ENCODE peak calls at places on chromosome 22, in ten cellular contexts. One of them, this sample, is unnamed.

GRCh38 chr22:33920927-33921575 is 775 bp upstream of the LARGE1 start:
- DNase-seq in activated T-helper 1 cell treated with anti-CD3 and anti-CD28 coated beads, Interleukin-12 subunit alpha, Interleukin-12 subunit beta, Interleukin-2, Interleukin-4 antibody, amounts not matched to agents 30 ng/mL and 10 ng/mL and 1 ng/mL, durations not matched to agents 14 hours and 24 hours and 36 hours: peak; percentile 69
- DNase-seq in HCEC 1CT: peak; percentile 40
- DNase-seq in epithelial cell of prostate: peak; percentile 79
- DNase-seq in CD8-positive, alpha-beta memory T cell: peak; percentile 66
- DNase-seq in fibroblast of gingiva: peak; percentile 92
- DNase-seq in aorta: peak; percentile 100
- DNase-seq in activated T-cell treated with anti-CD3 and anti-CD28 coated beads for 1 hour: peak; percentile 84
- DNase-seq in A172: peak; percentile 75
- DNase-seq in ovary: peak; percentile 100
- DNase-seq in this sample: peak; percentile 80

GRCh38 chr22:47355388-47355725 is 592.9 kb downstream of the TBC1D22A start:
- DNase-seq in activated T-helper 1 cell treated with anti-CD3 and anti-CD28 coated beads, Interleukin-12 subunit alpha, Interleukin-12 subunit beta, Interleukin-2, Interleukin-4 antibody, amounts not matched to agents 30 ng/mL and 10 ng/mL and 1 ng/mL, durations not matched to agents 14 hours and 24 hours and 36 hours: no peak
- DNase-seq in HCEC 1CT: no peak
- DNase-seq in epithelial cell of prostate: no peak
- DNase-seq in CD8-positive, alpha-beta memory T cell: no peak
- DNase-seq in fibroblast of gingiva: no peak
- DNase-seq in aorta: no peak
- DNase-seq in activated T-cell treated with anti-CD3 and anti-CD28 coated beads for 1 hour: no peak
- DNase-seq in A172: no peak
- DNase-seq in ovary: no peak
- DNase-seq in this sample: no peak

GRCh38 chr22:22060200-22061084 is 77.9 kb upstream of the TOP3B start:
- DNase-seq in activated T-helper 1 cell treated with anti-CD3 and anti-CD28 coated beads, Interleukin-12 subunit alpha, Interleukin-12 subunit beta, Interleukin-2, Interleukin-4 antibody, amounts not matched to agents 30 ng/mL and 10 ng/mL and 1 ng/mL, durations not matched to agents 14 hours and 24 hours and 36 hours: peak; percentile 46
- DNase-seq in HCEC 1CT: peak; percentile 5
- DNase-seq in epithelial cell of prostate: no peak
- DNase-seq in CD8-positive, alpha-beta memory T cell: no peak
- DNase-seq in fibroblast of gingiva: no peak
- DNase-seq in aorta: peak; percentile 83
- DNase-seq in activated T-cell treated with anti-CD3 and anti-CD28 coated beads for 1 hour: peak; percentile 24
- DNase-seq in A172: no peak
- DNase-seq in ovary: peak; percentile 26
- DNase-seq in this sample: no peak

GRCh38 chr22:21044931-21045584 is 688 bp upstream of the LRRC74B start:
- DNase-seq in activated T-helper 1 cell treated with anti-CD3 and anti-CD28 coated beads, Interleukin-12 subunit alpha, Interleukin-12 subunit beta, Interleukin-2, Interleukin-4 antibody, amounts not matched to agents 30 ng/mL and 10 ng/mL and 1 ng/mL, durations not matched to agents 14 hours and 24 hours and 36 hours: no peak
- DNase-seq in HCEC 1CT: peak; percentile 9
- DNase-seq in epithelial cell of prostate: no peak
- DNase-seq in CD8-positive, alpha-beta memory T cell: no peak
- DNase-seq in fibroblast of gingiva: peak; percentile 70
- DNase-seq in aorta: peak; percentile 87
- DNase-seq in activated T-cell treated with anti-CD3 and anti-CD28 coated beads for 1 hour: no peak
- DNase-seq in A172: peak; percentile 48
- DNase-seq in ovary: no peak
- DNase-seq in this sample: no peak

GRCh38 chr22:33204408-33204807 is 146.2 kb upstream of the SYN3 start:
- DNase-seq in activated T-helper 1 cell treated with anti-CD3 and anti-CD28 coated beads, Interleukin-12 subunit alpha, Interleukin-12 subunit beta, Interleukin-2, Interleukin-4 antibody, amounts not matched to agents 30 ng/mL and 10 ng/mL and 1 ng/mL, durations not matched to agents 14 hours and 24 hours and 36 hours: no peak
- DNase-seq in HCEC 1CT: no peak
- DNase-seq in epithelial cell of prostate: no peak
- DNase-seq in CD8-positive, alpha-beta memory T cell: no peak
- DNase-seq in fibroblast of gingiva: no peak
- DNase-seq in aorta: no peak
- DNase-seq in activated T-cell treated with anti-CD3 and anti-CD28 coated beads for 1 hour: no peak
- DNase-seq in A172: no peak
- DNase-seq in ovary: no peak
- DNase-seq in this sample: no peak

GRCh38 chr22:25030636-25031035 is 78.1 kb downstream of the KIAA1671 start:
- DNase-seq in activated T-helper 1 cell treated with anti-CD3 and anti-CD28 coated beads, Interleukin-12 subunit alpha, Interleukin-12 subunit beta, Interleukin-2, Interleukin-4 antibody, amounts not matched to agents 30 ng/mL and 10 ng/mL and 1 ng/mL, durations not matched to agents 14 hours and 24 hours and 36 hours: no peak
- DNase-seq in HCEC 1CT: no peak
- DNase-seq in epithelial cell of prostate: no peak
- DNase-seq in CD8-positive, alpha-beta memory T cell: no peak
- DNase-seq in fibroblast of gingiva: peak; percentile 61
- DNase-seq in aorta: no peak
- DNase-seq in activated T-cell treated with anti-CD3 and anti-CD28 coated beads for 1 hour: no peak
- DNase-seq in A172: peak; percentile 64
- DNase-seq in ovary: no peak
- DNase-seq in this sample: no peak

GRCh38 chr22:21766933-21767462 is 31.4 kb upstream of the YPEL1 start:
- DNase-seq in activated T-helper 1 cell treated with anti-CD3 and anti-CD28 coated beads, Interleukin-12 subunit alpha, Interleukin-12 subunit beta, Interleukin-2, Interleukin-4 antibody, amounts not matched to agents 30 ng/mL and 10 ng/mL and 1 ng/mL, durations not matched to agents 14 hours and 24 hours and 36 hours: peak; percentile 72
- DNase-seq in HCEC 1CT: no peak
- DNase-seq in epithelial cell of prostate: no peak
- DNase-seq in CD8-positive, alpha-beta memory T cell: peak; percentile 87
- DNase-seq in fibroblast of gingiva: no peak
- DNase-seq in aorta: no peak
- DNase-seq in activated T-cell treated with anti-CD3 and anti-CD28 coated beads for 1 hour: peak; percentile 19
- DNase-seq in A172: no peak
- DNase-seq in ovary: no peak
- DNase-seq in this sample: peak; percentile 5

GRCh38 chr22:36351921-36352774 is 35.6 kb downstream of the MYH9 start:
- DNase-seq in activated T-helper 1 cell treated with anti-CD3 and anti-CD28 coated beads, Interleukin-12 subunit alpha, Interleukin-12 subunit beta, Interleukin-2, Interleukin-4 antibody, amounts not matched to agents 30 ng/mL and 10 ng/mL and 1 ng/mL, durations not matched to agents 14 hours and 24 hours and 36 hours: no peak
- DNase-seq in HCEC 1CT: no peak
- DNase-seq in epithelial cell of prostate: no peak
- DNase-seq in CD8-positive, alpha-beta memory T cell: no peak
- DNase-seq in fibroblast of gingiva: peak; percentile 62
- DNase-seq in aorta: no peak
- DNase-seq in activated T-cell treated with anti-CD3 and anti-CD28 coated beads for 1 hour: no peak
- DNase-seq in A172: no peak
- DNase-seq in ovary: no peak
- DNase-seq in this sample: no peak

GRCh38 chr22:44133901-44134511 is 46.7 kb upstream of the PARVG start:
- DNase-seq in activated T-helper 1 cell treated with anti-CD3 and anti-CD28 coated beads, Interleukin-12 subunit alpha, Interleukin-12 subunit beta, Interleukin-2, Interleukin-4 antibody, amounts not matched to agents 30 ng/mL and 10 ng/mL and 1 ng/mL, durations not matched to agents 14 hours and 24 hours and 36 hours: no peak
- DNase-seq in HCEC 1CT: no peak
- DNase-seq in epithelial cell of prostate: no peak
- DNase-seq in CD8-positive, alpha-beta memory T cell: no peak
- DNase-seq in fibroblast of gingiva: peak; percentile 99
- DNase-seq in aorta: peak; percentile 74
- DNase-seq in activated T-cell treated with anti-CD3 and anti-CD28 coated beads for 1 hour: no peak
- DNase-seq in A172: no peak
- DNase-seq in ovary: no peak
- DNase-seq in this sample: no peak

GRCh38 chr22:45879552-45879949 is 97.4 kb downstream of the WNT7B start:
- DNase-seq in activated T-helper 1 cell treated with anti-CD3 and anti-CD28 coated beads, Interleukin-12 subunit alpha, Interleukin-12 subunit beta, Interleukin-2, Interleukin-4 antibody, amounts not matched to agents 30 ng/mL and 10 ng/mL and 1 ng/mL, durations not matched to agents 14 hours and 24 hours and 36 hours: no peak
- DNase-seq in HCEC 1CT: no peak
- DNase-seq in epithelial cell of prostate: no peak
- DNase-seq in CD8-positive, alpha-beta memory T cell: no peak
- DNase-seq in fibroblast of gingiva: no peak
- DNase-seq in aorta: peak; percentile 36
- DNase-seq in activated T-cell treated with anti-CD3 and anti-CD28 coated beads for 1 hour: no peak
- DNase-seq in A172: no peak
- DNase-seq in ovary: no peak
- DNase-seq in this sample: no peak

GRCh38 chr22:45925811-45926351 is 51.1 kb downstream of the WNT7B start:
- DNase-seq in activated T-helper 1 cell treated with anti-CD3 and anti-CD28 coated beads, Interleukin-12 subunit alpha, Interleukin-12 subunit beta, Interleukin-2, Interleukin-4 antibody, amounts not matched to agents 30 ng/mL and 10 ng/mL and 1 ng/mL, durations not matched to agents 14 hours and 24 hours and 36 hours: no peak
- DNase-seq in HCEC 1CT: no peak
- DNase-seq in epithelial cell of prostate: no peak
- DNase-seq in CD8-positive, alpha-beta memory T cell: no peak
- DNase-seq in fibroblast of gingiva: no peak
- DNase-seq in aorta: no peak
- DNase-seq in activated T-cell treated with anti-CD3 and anti-CD28 coated beads for 1 hour: no peak
- DNase-seq in A172: peak; percentile 30
- DNase-seq in ovary: no peak
- DNase-seq in this sample: no peak

GRCh38 chr22:44732661-44733060 is 19.7 kb upstream of the ARHGAP8 start:
- DNase-seq in activated T-helper 1 cell treated with anti-CD3 and anti-CD28 coated beads, Interleukin-12 subunit alpha, Interleukin-12 subunit beta, Interleukin-2, Interleukin-4 antibody, amounts not matched to agents 30 ng/mL and 10 ng/mL and 1 ng/mL, durations not matched to agents 14 hours and 24 hours and 36 hours: no peak
- DNase-seq in HCEC 1CT: no peak
- DNase-seq in epithelial cell of prostate: no peak
- DNase-seq in CD8-positive, alpha-beta memory T cell: no peak
- DNase-seq in fibroblast of gingiva: no peak
- DNase-seq in aorta: no peak
- DNase-seq in activated T-cell treated with anti-CD3 and anti-CD28 coated beads for 1 hour: no peak
- DNase-seq in A172: no peak
- DNase-seq in ovary: no peak
- DNase-seq in this sample: no peak

GRCh38 chr22:25013634-25014033 is 61.1 kb downstream of the KIAA1671 start:
- DNase-seq in activated T-helper 1 cell treated with anti-CD3 and anti-CD28 coated beads, Interleukin-12 subunit alpha, Interleukin-12 subunit beta, Interleukin-2, Interleukin-4 antibody, amounts not matched to agents 30 ng/mL and 10 ng/mL and 1 ng/mL, durations not matched to agents 14 hours and 24 hours and 36 hours: no peak
- DNase-seq in HCEC 1CT: no peak
- DNase-seq in epithelial cell of prostate: no peak
- DNase-seq in CD8-positive, alpha-beta memory T cell: no peak
- DNase-seq in fibroblast of gingiva: no peak
- DNase-seq in aorta: no peak
- DNase-seq in activated T-cell treated with anti-CD3 and anti-CD28 coated beads for 1 hour: no peak
- DNase-seq in A172: no peak
- DNase-seq in ovary: no peak
- DNase-seq in this sample: no peak

GRCh38 chr22:46695346-46696224 is 42.5 kb downstream of the CERK start:
- DNase-seq in activated T-helper 1 cell treated with anti-CD3 and anti-CD28 coated beads, Interleukin-12 subunit alpha, Interleukin-12 subunit beta, Interleukin-2, Interleukin-4 antibody, amounts not matched to agents 30 ng/mL and 10 ng/mL and 1 ng/mL, durations not matched to agents 14 hours and 24 hours and 36 hours: no peak
- DNase-seq in HCEC 1CT: no peak
- DNase-seq in epithelial cell of prostate: no peak
- DNase-seq in CD8-positive, alpha-beta memory T cell: no peak
- DNase-seq in fibroblast of gingiva: no peak
- DNase-seq in aorta: no peak
- DNase-seq in activated T-cell treated with anti-CD3 and anti-CD28 coated beads for 1 hour: no peak
- DNase-seq in A172: no peak
- DNase-seq in ovary: no peak
- DNase-seq in this sample: no peak

GRCh38 chr22:17486719-17487118 is 76.6 kb upstream of the SLC25A18 start:
- DNase-seq in activated T-helper 1 cell treated with anti-CD3 and anti-CD28 coated beads, Interleukin-12 subunit alpha, Interleukin-12 subunit beta, Interleukin-2, Interleukin-4 antibody, amounts not matched to agents 30 ng/mL and 10 ng/mL and 1 ng/mL, durations not matched to agents 14 hours and 24 hours and 36 hours: no peak
- DNase-seq in HCEC 1CT: no peak
- DNase-seq in epithelial cell of prostate: no peak
- DNase-seq in CD8-positive, alpha-beta memory T cell: no peak
- DNase-seq in fibroblast of gingiva: no peak
- DNase-seq in aorta: no peak
- DNase-seq in activated T-cell treated with anti-CD3 and anti-CD28 coated beads for 1 hour: no peak
- DNase-seq in A172: no peak
- DNase-seq in ovary: no peak
- DNase-seq in this sample: no peak

GRCh38 chr22:26707581-26707980 is 50.2 kb downstream of the MIAT start:
- DNase-seq in activated T-helper 1 cell treated with anti-CD3 and anti-CD28 coated beads, Interleukin-12 subunit alpha, Interleukin-12 subunit beta, Interleukin-2, Interleukin-4 antibody, amounts not matched to agents 30 ng/mL and 10 ng/mL and 1 ng/mL, durations not matched to agents 14 hours and 24 hours and 36 hours: no peak
- DNase-seq in HCEC 1CT: no peak
- DNase-seq in epithelial cell of prostate: peak; percentile 34
- DNase-seq in CD8-positive, alpha-beta memory T cell: no peak
- DNase-seq in fibroblast of gingiva: no peak
- DNase-seq in aorta: no peak
- DNase-seq in activated T-cell treated with anti-CD3 and anti-CD28 coated beads for 1 hour: no peak
- DNase-seq in A172: no peak
- DNase-seq in ovary: no peak
- DNase-seq in this sample: no peak

GRCh38 chr22:20107471-20107901 is 8.4 kb upstream of the RANBP1 start:
- DNase-seq in activated T-helper 1 cell treated with anti-CD3 and anti-CD28 coated beads, Interleukin-12 subunit alpha, Interleukin-12 subunit beta, Interleukin-2, Interleukin-4 antibody, amounts not matched to agents 30 ng/mL and 10 ng/mL and 1 ng/mL, durations not matched to agents 14 hours and 24 hours and 36 hours: no peak
- DNase-seq in HCEC 1CT: no peak
- DNase-seq in epithelial cell of prostate: no peak
- DNase-seq in CD8-positive, alpha-beta memory T cell: no peak
- DNase-seq in fibroblast of gingiva: no peak
- DNase-seq in aorta: peak; percentile 54
- DNase-seq in activated T-cell treated with anti-CD3 and anti-CD28 coated beads for 1 hour: no peak
- DNase-seq in A172: no peak
- DNase-seq in ovary: no peak
- DNase-seq in this sample: no peak

GRCh38 chr22:30701872-30702271 is 7.2 kb downstream of the OSBP2 start:
- DNase-seq in activated T-helper 1 cell treated with anti-CD3 and anti-CD28 coated beads, Interleukin-12 subunit alpha, Interleukin-12 subunit beta, Interleukin-2, Interleukin-4 antibody, amounts not matched to agents 30 ng/mL and 10 ng/mL and 1 ng/mL, durations not matched to agents 14 hours and 24 hours and 36 hours: no peak
- DNase-seq in HCEC 1CT: peak; percentile 35
- DNase-seq in epithelial cell of prostate: no peak
- DNase-seq in CD8-positive, alpha-beta memory T cell: no peak
- DNase-seq in fibroblast of gingiva: no peak
- DNase-seq in aorta: no peak
- DNase-seq in activated T-cell treated with anti-CD3 and anti-CD28 coated beads for 1 hour: no peak
- DNase-seq in A172: peak; percentile 51
- DNase-seq in ovary: no peak
- DNase-seq in this sample: no peak

GRCh38 chr22:48953830-48954229 is 873.8 kb downstream of the BRD1 start:
- DNase-seq in activated T-helper 1 cell treated with anti-CD3 and anti-CD28 coated beads, Interleukin-12 subunit alpha, Interleukin-12 subunit beta, Interleukin-2, Interleukin-4 antibody, amounts not matched to agents 30 ng/mL and 10 ng/mL and 1 ng/mL, durations not matched to agents 14 hours and 24 hours and 36 hours: no peak
- DNase-seq in HCEC 1CT: no peak
- DNase-seq in epithelial cell of prostate: no peak
- DNase-seq in CD8-positive, alpha-beta memory T cell: no peak
- DNase-seq in fibroblast of gingiva: no peak
- DNase-seq in aorta: peak; percentile 61
- DNase-seq in activated T-cell treated with anti-CD3 and anti-CD28 coated beads for 1 hour: no peak
- DNase-seq in A172: no peak
- DNase-seq in ovary: no peak
- DNase-seq in this sample: no peak

GRCh38 chr22:50281957-50282356 is 11.8 kb upstream of the MAPK11 start:
- DNase-seq in activated T-helper 1 cell treated with anti-CD3 and anti-CD28 coated beads, Interleukin-12 subunit alpha, Interleukin-12 subunit beta, Interleukin-2, Interleukin-4 antibody, amounts not matched to agents 30 ng/mL and 10 ng/mL and 1 ng/mL, durations not matched to agents 14 hours and 24 hours and 36 hours: no peak
- DNase-seq in HCEC 1CT: no peak
- DNase-seq in epithelial cell of prostate: no peak
- DNase-seq in CD8-positive, alpha-beta memory T cell: no peak
- DNase-seq in fibroblast of gingiva: no peak
- DNase-seq in aorta: no peak
- DNase-seq in activated T-cell treated with anti-CD3 and anti-CD28 coated beads for 1 hour: no peak
- DNase-seq in A172: no peak
- DNase-seq in ovary: no peak
- DNase-seq in this sample: no peak

GRCh38 chr22:17922925-17923898 is 101.1 kb downstream of the MICAL3 start:
- DNase-seq in activated T-helper 1 cell treated with anti-CD3 and anti-CD28 coated beads, Interleukin-12 subunit alpha, Interleukin-12 subunit beta, Interleukin-2, Interleukin-4 antibody, amounts not matched to agents 30 ng/mL and 10 ng/mL and 1 ng/mL, durations not matched to agents 14 hours and 24 hours and 36 hours: no peak
- DNase-seq in HCEC 1CT: peak; percentile 77
- DNase-seq in epithelial cell of prostate: no peak
- DNase-seq in CD8-positive, alpha-beta memory T cell: no peak
- DNase-seq in fibroblast of gingiva: peak; percentile 85
- DNase-seq in aorta: no peak
- DNase-seq in activated T-cell treated with anti-CD3 and anti-CD28 coated beads for 1 hour: no peak
- DNase-seq in A172: peak; percentile 35
- DNase-seq in ovary: no peak
- DNase-seq in this sample: no peak

GRCh38 chr22:34761111-34761510 is 304.8 kb upstream of the ISX start:
- DNase-seq in activated T-helper 1 cell treated with anti-CD3 and anti-CD28 coated beads, Interleukin-12 subunit alpha, Interleukin-12 subunit beta, Interleukin-2, Interleukin-4 antibody, amounts not matched to agents 30 ng/mL and 10 ng/mL and 1 ng/mL, durations not matched to agents 14 hours and 24 hours and 36 hours: no peak
- DNase-seq in HCEC 1CT: no peak
- DNase-seq in epithelial cell of prostate: peak; percentile 26
- DNase-seq in CD8-positive, alpha-beta memory T cell: no peak
- DNase-seq in fibroblast of gingiva: no peak
- DNase-seq in aorta: no peak
- DNase-seq in activated T-cell treated with anti-CD3 and anti-CD28 coated beads for 1 hour: no peak
- DNase-seq in A172: no peak
- DNase-seq in ovary: no peak
- DNase-seq in this sample: no peak

GRCh38 chr22:50399751-50400331 is 56.7 kb downstream of the PPP6R2 start:
- DNase-seq in activated T-helper 1 cell treated with anti-CD3 and anti-CD28 coated beads, Interleukin-12 subunit alpha, Interleukin-12 subunit beta, Interleukin-2, Interleukin-4 antibody, amounts not matched to agents 30 ng/mL and 10 ng/mL and 1 ng/mL, durations not matched to agents 14 hours and 24 hours and 36 hours: no peak
- DNase-seq in HCEC 1CT: peak; percentile 19
- DNase-seq in epithelial cell of prostate: no peak
- DNase-seq in CD8-positive, alpha-beta memory T cell: peak; percentile 9
- DNase-seq in fibroblast of gingiva: peak; percentile 18
- DNase-seq in aorta: no peak
- DNase-seq in activated T-cell treated with anti-CD3 and anti-CD28 coated beads for 1 hour: peak; percentile 6
- DNase-seq in A172: no peak
- DNase-seq in ovary: no peak
- DNase-seq in this sample: no peak

GRCh38 chr22:33706100-33706499 is 214.2 kb downstream of the LARGE1 start:
- DNase-seq in activated T-helper 1 cell treated with anti-CD3 and anti-CD28 coated beads, Interleukin-12 subunit alpha, Interleukin-12 subunit beta, Interleukin-2, Interleukin-4 antibody, amounts not matched to agents 30 ng/mL and 10 ng/mL and 1 ng/mL, durations not matched to agents 14 hours and 24 hours and 36 hours: no peak
- DNase-seq in HCEC 1CT: no peak
- DNase-seq in epithelial cell of prostate: no peak
- DNase-seq in CD8-positive, alpha-beta memory T cell: no peak
- DNase-seq in fibroblast of gingiva: no peak
- DNase-seq in aorta: no peak
- DNase-seq in activated T-cell treated with anti-CD3 and anti-CD28 coated beads for 1 hour: no peak
- DNase-seq in A172: no peak
- DNase-seq in ovary: no peak
- DNase-seq in this sample: no peak

GRCh38 chr22:37426532-37427127 is 649 bp downstream of the ELFN2 start:
- DNase-seq in activated T-helper 1 cell treated with anti-CD3 and anti-CD28 coated beads, Interleukin-12 subunit alpha, Interleukin-12 subunit beta, Interleukin-2, Interleukin-4 antibody, amounts not matched to agents 30 ng/mL and 10 ng/mL and 1 ng/mL, durations not matched to agents 14 hours and 24 hours and 36 hours: no peak
- DNase-seq in HCEC 1CT: no peak
- DNase-seq in epithelial cell of prostate: no peak
- DNase-seq in CD8-positive, alpha-beta memory T cell: no peak
- DNase-seq in fibroblast of gingiva: no peak
- DNase-seq in aorta: no peak
- DNase-seq in activated T-cell treated with anti-CD3 and anti-CD28 coated beads for 1 hour: no peak
- DNase-seq in A172: no peak
- DNase-seq in ovary: no peak
- DNase-seq in this sample: no peak

GRCh38 chr22:49460662-49461371 is 366.9 kb downstream of the BRD1 start:
- DNase-seq in activated T-helper 1 cell treated with anti-CD3 and anti-CD28 coated beads, Interleukin-12 subunit alpha, Interleukin-12 subunit beta, Interleukin-2, Interleukin-4 antibody, amounts not matched to agents 30 ng/mL and 10 ng/mL and 1 ng/mL, durations not matched to agents 14 hours and 24 hours and 36 hours: no peak
- DNase-seq in HCEC 1CT: no peak
- DNase-seq in epithelial cell of prostate: no peak
- DNase-seq in CD8-positive, alpha-beta memory T cell: no peak
- DNase-seq in fibroblast of gingiva: no peak
- DNase-seq in aorta: peak; percentile 58
- DNase-seq in activated T-cell treated with anti-CD3 and anti-CD28 coated beads for 1 hour: no peak
- DNase-seq in A172: no peak
- DNase-seq in ovary: no peak
- DNase-seq in this sample: no peak

GRCh38 chr22:50317674-50318073 is 9.1 kb downstream of the DENND6B start:
- DNase-seq in activated T-helper 1 cell treated with anti-CD3 and anti-CD28 coated beads, Interleukin-12 subunit alpha, Interleukin-12 subunit beta, Interleukin-2, Interleukin-4 antibody, amounts not matched to agents 30 ng/mL and 10 ng/mL and 1 ng/mL, durations not matched to agents 14 hours and 24 hours and 36 hours: no peak
- DNase-seq in HCEC 1CT: no peak
- DNase-seq in epithelial cell of prostate: no peak
- DNase-seq in CD8-positive, alpha-beta memory T cell: no peak
- DNase-seq in fibroblast of gingiva: no peak
- DNase-seq in aorta: no peak
- DNase-seq in activated T-cell treated with anti-CD3 and anti-CD28 coated beads for 1 hour: no peak
- DNase-seq in A172: no peak
- DNase-seq in ovary: no peak
- DNase-seq in this sample: peak; percentile 13

GRCh38 chr22:35838849-35839646 is 121.4 kb downstream of the APOL5 start:
- DNase-seq in activated T-helper 1 cell treated with anti-CD3 and anti-CD28 coated beads, Interleukin-12 subunit alpha, Interleukin-12 subunit beta, Interleukin-2, Interleukin-4 antibody, amounts not matched to agents 30 ng/mL and 10 ng/mL and 1 ng/mL, durations not matched to agents 14 hours and 24 hours and 36 hours: no peak
- DNase-seq in HCEC 1CT: peak; percentile 80
- DNase-seq in epithelial cell of prostate: no peak
- DNase-seq in CD8-positive, alpha-beta memory T cell: no peak
- DNase-seq in fibroblast of gingiva: peak; percentile 79
- DNase-seq in aorta: no peak
- DNase-seq in activated T-cell treated with anti-CD3 and anti-CD28 coated beads for 1 hour: no peak
- DNase-seq in A172: peak; percentile 41
- DNase-seq in ovary: peak; percentile 37
- DNase-seq in this sample: no peak

This sample was measured in naive thymus-derived CD8-positive, alpha-beta T cell.